ENCODE peak calls at places on chromosomes 4 and X, in five cellular contexts. One of them, this sample, is unnamed. For H3K9me3, the result is how much of the 10 kb centered on the place peaks cover.

GRCh38 chr4:16123356-16124084 is 39.7 kb upstream of the PROM1 start:
- DNase-seq in cardiac muscle cell: no peak
- DNase-seq in suprapubic skin: no peak
- DNase-seq in tibial nerve: no peak
- DNase-seq in CD4-positive, alpha-beta T cell: no peak
- DNase-seq in this sample: no peak

GRCh38 chrX:10119399-10119990 is 37.3 kb upstream of the CLCN4 start:
- DNase-seq in cardiac muscle cell: peak
- DNase-seq in suprapubic skin: no peak
- DNase-seq in tibial nerve: peak
- DNase-seq in CD4-positive, alpha-beta T cell: peak
- DNase-seq in this sample: peak

GRCh38 chr4:25938251-25939186 is 24.5 kb downstream of the SMIM20 start:
- DNase-seq in cardiac muscle cell: peak
- DNase-seq in suprapubic skin: no peak
- DNase-seq in tibial nerve: peak
- DNase-seq in CD4-positive, alpha-beta T cell: no peak
- DNase-seq in this sample: no peak

GRCh38 chr4:34516524-34516923 is 1727.8 kb downstream of the ARAP2 start:
- DNase-seq in cardiac muscle cell: no peak
- DNase-seq in suprapubic skin: no peak
- DNase-seq in tibial nerve: no peak
- DNase-seq in CD4-positive, alpha-beta T cell: no peak
- DNase-seq in this sample: no peak

GRCh38 chr4:174120446-174121142 is 162.9 kb downstream of the FBXO8 start:
- DNase-seq in cardiac muscle cell: peak
- DNase-seq in suprapubic skin: no peak
- DNase-seq in tibial nerve: peak
- DNase-seq in CD4-positive, alpha-beta T cell: no peak
- DNase-seq in this sample: no peak

GRCh38 chrX:13759152-13759718 is 24.7 kb downstream of the OFD1 start:
- DNase-seq in cardiac muscle cell: no peak
- DNase-seq in suprapubic skin: no peak
- DNase-seq in tibial nerve: no peak
- DNase-seq in CD4-positive, alpha-beta T cell: no peak
- DNase-seq in this sample: no peak

GRCh38 chrX:9195199-9195880 is 161.4 kb upstream of the FAM9B start:
- DNase-seq in cardiac muscle cell: no peak
- DNase-seq in suprapubic skin: no peak
- DNase-seq in tibial nerve: no peak
- DNase-seq in CD4-positive, alpha-beta T cell: no peak
- DNase-seq in this sample: no peak

GRCh38 chr4:114512595-114513295 is 85.9 kb upstream of the UGT8 start:
- DNase-seq in cardiac muscle cell: no peak
- DNase-seq in suprapubic skin: no peak
- DNase-seq in tibial nerve: no peak
- DNase-seq in CD4-positive, alpha-beta T cell: no peak
- DNase-seq in this sample: no peak

GRCh38 chr4:48483006-48483776 is at the start of gene SLC10A4:
- DNase-seq in cardiac muscle cell: no peak
- DNase-seq in suprapubic skin: no peak
- DNase-seq in tibial nerve: no peak
- DNase-seq in CD4-positive, alpha-beta T cell: no peak
- DNase-seq in this sample: no peak

GRCh38 chr4:189200346-189200745 is 740.3 kb upstream of the FRG1 start:
- DNase-seq in cardiac muscle cell: no peak
- DNase-seq in suprapubic skin: no peak
- DNase-seq in tibial nerve: no peak
- DNase-seq in CD4-positive, alpha-beta T cell: no peak
- DNase-seq in this sample: no peak

GRCh38 chr4:74659576-74660411 is 134.5 kb downstream of the BTC start:
- DNase-seq in cardiac muscle cell: peak
- DNase-seq in suprapubic skin: no peak
- DNase-seq in tibial nerve: no peak
- DNase-seq in CD4-positive, alpha-beta T cell: no peak
- DNase-seq in this sample: no peak

GRCh38 chr4:168551211-168551610 is 54.4 kb downstream of the PALLD start:
- DNase-seq in cardiac muscle cell: peak
- DNase-seq in suprapubic skin: no peak
- DNase-seq in tibial nerve: no peak
- DNase-seq in CD4-positive, alpha-beta T cell: no peak
- DNase-seq in this sample: no peak

GRCh38 chrX:7351946-7352345 is 204.0 kb upstream of the PUDP start:
- DNase-seq in cardiac muscle cell: no peak
- DNase-seq in suprapubic skin: no peak
- DNase-seq in tibial nerve: no peak
- DNase-seq in CD4-positive, alpha-beta T cell: no peak
- DNase-seq in this sample: no peak

GRCh38 chr4:38387348-38387747 is 276.7 kb upstream of the KLF3 start:
- DNase-seq in cardiac muscle cell: peak
- DNase-seq in suprapubic skin: peak
- DNase-seq in tibial nerve: peak
- DNase-seq in CD4-positive, alpha-beta T cell: no peak
- DNase-seq in this sample: no peak

GRCh38 chr4:127782025-127782274 is 172 bp upstream of the HSPA4L start:
- DNase-seq in cardiac muscle cell: peak
- DNase-seq in suprapubic skin: no peak
- DNase-seq in tibial nerve: peak
- DNase-seq in CD4-positive, alpha-beta T cell: peak
- DNase-seq in this sample: peak

GRCh38 chr4:165560941-165561340 is 182.1 kb downstream of the CPE start:
- DNase-seq in cardiac muscle cell: no peak
- DNase-seq in suprapubic skin: no peak
- DNase-seq in tibial nerve: no peak
- DNase-seq in CD4-positive, alpha-beta T cell: no peak
- DNase-seq in this sample: no peak

GRCh38 chrX:45229348-45229747 is 28.7 kb upstream of the DIPK2B start:
- DNase-seq in cardiac muscle cell: no peak
- DNase-seq in suprapubic skin: no peak
- DNase-seq in tibial nerve: no peak
- DNase-seq in CD4-positive, alpha-beta T cell: no peak
- DNase-seq in this sample: no peak

GRCh38 chr4:118318931-118319330 is 33.9 kb downstream of the PRSS12 start:
- DNase-seq in cardiac muscle cell: no peak
- DNase-seq in suprapubic skin: no peak
- DNase-seq in tibial nerve: no peak
- DNase-seq in CD4-positive, alpha-beta T cell: no peak
- DNase-seq in this sample: no peak

GRCh38 chr4:177118596-177118995 is 191.1 kb upstream of the NEIL3 start:
- DNase-seq in cardiac muscle cell: peak
- DNase-seq in suprapubic skin: no peak
- DNase-seq in tibial nerve: peak
- DNase-seq in CD4-positive, alpha-beta T cell: no peak
- DNase-seq in this sample: no peak

GRCh38 chr4:184961693-184962092 is 56.6 kb upstream of the HELT start:
- DNase-seq in cardiac muscle cell: no peak
- DNase-seq in suprapubic skin: no peak
- DNase-seq in tibial nerve: no peak
- DNase-seq in CD4-positive, alpha-beta T cell: no peak
- DNase-seq in this sample: no peak

GRCh38 chr4:81039351-81040174 is 9.1 kb downstream of the BMP3 start:
- DNase-seq in cardiac muscle cell: peak
- DNase-seq in suprapubic skin: no peak
- DNase-seq in tibial nerve: no peak
- DNase-seq in CD4-positive, alpha-beta T cell: no peak
- DNase-seq in this sample: no peak

GRCh38 chr4:81038636-81039350 is 8.3 kb downstream of the BMP3 start:
- DNase-seq in cardiac muscle cell: no peak
- DNase-seq in suprapubic skin: no peak
- DNase-seq in tibial nerve: no peak
- DNase-seq in CD4-positive, alpha-beta T cell: no peak
- DNase-seq in this sample: no peak

GRCh38 chr4:81040175-81040659 is 9.7 kb downstream of the BMP3 start:
- DNase-seq in cardiac muscle cell: peak
- DNase-seq in suprapubic skin: no peak
- DNase-seq in tibial nerve: peak
- DNase-seq in CD4-positive, alpha-beta T cell: no peak
- DNase-seq in this sample: no peak

DNA sequence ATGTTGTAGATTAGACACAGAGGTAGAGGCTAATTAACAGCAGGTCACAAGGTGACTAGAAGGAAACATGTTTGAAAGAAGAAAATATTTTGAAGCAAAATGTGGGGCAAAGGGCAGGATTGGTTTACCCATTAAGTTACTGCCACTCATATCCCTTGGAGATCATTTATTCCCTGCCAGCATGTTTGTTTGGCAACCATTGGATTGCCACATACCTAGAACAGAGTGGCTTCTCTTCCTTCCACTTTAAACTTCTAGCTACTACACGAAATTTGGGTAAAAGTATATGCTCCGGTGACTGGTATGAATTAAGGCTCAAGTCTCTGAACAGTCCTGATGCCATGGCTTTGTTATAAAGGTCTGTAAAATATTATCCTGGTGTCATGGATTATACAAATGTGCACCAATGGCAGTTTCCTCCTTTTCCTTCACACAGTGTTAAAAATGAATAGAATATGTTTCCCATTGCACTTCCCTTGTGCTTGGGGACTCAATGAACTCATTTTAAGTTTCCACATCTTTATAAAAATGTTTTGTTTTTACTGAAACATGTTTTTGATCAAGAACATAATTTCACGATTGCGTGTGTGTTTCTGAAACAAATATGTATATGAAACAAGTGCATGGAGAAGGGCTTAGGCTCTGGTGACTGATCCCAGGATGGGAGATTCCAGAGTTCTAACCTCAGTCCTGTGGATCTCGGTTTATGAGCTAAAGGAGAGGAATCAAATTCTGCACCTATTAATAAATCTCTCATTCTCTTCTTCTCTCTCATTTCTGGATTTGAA is 12.3 kb downstream of the BMP3 start:
- DNase-seq in cardiac muscle cell: no peak
- DNase-seq in suprapubic skin: no peak
- DNase-seq in tibial nerve: no peak
- DNase-seq in CD4-positive, alpha-beta T cell: no peak
- DNase-seq in this sample: no peak
- H3K9me3 ChIP-seq in cardiac muscle cell: under half
- H3K9me3 ChIP-seq in suprapubic skin: under half
- H3K9me3 ChIP-seq in tibial nerve: under half
- H3K9me3 ChIP-seq in CD4-positive, alpha-beta T cell: under half
- H3K9me3 ChIP-seq in this sample: under half

DNA sequence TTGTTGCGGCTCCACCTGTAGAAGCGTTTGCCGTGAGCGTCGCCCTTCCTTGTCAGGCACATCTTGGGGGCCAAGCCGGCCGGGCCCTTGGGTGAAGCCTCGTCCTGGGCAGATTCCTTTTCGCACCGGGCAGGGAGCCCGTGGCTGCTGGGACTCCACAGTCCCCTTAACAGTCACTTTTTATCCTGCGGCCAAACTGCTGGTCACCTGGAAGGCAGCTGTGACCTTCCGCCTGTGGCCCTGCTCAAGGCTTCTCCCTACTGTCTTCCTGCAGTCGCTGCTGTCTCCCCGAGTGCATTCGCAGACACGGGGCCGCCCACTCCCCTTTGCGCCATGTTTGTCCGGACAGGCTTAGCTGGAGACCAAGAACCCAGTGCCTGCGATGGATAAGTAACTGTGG is 55.0 kb downstream of the PCGF3 start:
- DNase-seq in cardiac muscle cell: no peak
- DNase-seq in suprapubic skin: no peak
- DNase-seq in tibial nerve: no peak
- DNase-seq in CD4-positive, alpha-beta T cell: no peak
- DNase-seq in this sample: no peak
- H3K9me3 ChIP-seq in cardiac muscle cell: under half
- H3K9me3 ChIP-seq in suprapubic skin: under half
- H3K9me3 ChIP-seq in tibial nerve: under half
- H3K9me3 ChIP-seq in CD4-positive, alpha-beta T cell: under half
- H3K9me3 ChIP-seq in this sample: under half

DNA sequence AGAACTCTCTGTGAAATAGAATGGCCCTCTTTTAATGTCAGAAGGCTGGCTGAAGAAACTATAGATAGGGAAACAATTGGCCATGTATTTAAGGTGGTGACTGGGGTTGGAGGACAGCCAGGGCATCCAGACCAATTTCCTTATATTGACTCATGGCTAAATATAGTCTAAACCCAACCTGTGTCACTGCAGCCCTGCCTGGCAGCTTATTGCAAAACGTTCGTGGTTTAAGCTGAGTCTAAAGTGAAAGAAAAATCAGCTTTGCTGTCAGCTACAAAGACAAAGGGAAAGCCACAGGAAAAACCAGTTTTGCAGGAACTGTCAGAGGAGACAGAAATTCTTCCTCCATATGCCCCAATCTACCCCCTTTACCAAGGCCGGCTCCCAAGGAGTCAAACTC is 902.8 kb upstream of the NDST4 start:
- DNase-seq in cardiac muscle cell: peak
- DNase-seq in suprapubic skin: no peak
- DNase-seq in tibial nerve: no peak
- DNase-seq in CD4-positive, alpha-beta T cell: no peak
- DNase-seq in this sample: no peak
- H3K9me3 ChIP-seq in cardiac muscle cell: under half
- H3K9me3 ChIP-seq in suprapubic skin: under half
- H3K9me3 ChIP-seq in tibial nerve: under half
- H3K9me3 ChIP-seq in CD4-positive, alpha-beta T cell: half or more
- H3K9me3 ChIP-seq in this sample: under half

GRCh38 chrX:2187352-2188115 is 313.2 kb downstream of the DHRSX start:
- DNase-seq in cardiac muscle cell: no peak
- DNase-seq in suprapubic skin: no peak
- DNase-seq in tibial nerve: no peak
- DNase-seq in CD4-positive, alpha-beta T cell: no peak
- DNase-seq in this sample: no peak
- H3K9me3 ChIP-seq in cardiac muscle cell: under half
- H3K9me3 ChIP-seq in suprapubic skin: under half
- H3K9me3 ChIP-seq in tibial nerve: under half
- H3K9me3 ChIP-seq in CD4-positive, alpha-beta T cell: under half
- H3K9me3 ChIP-seq in this sample: under half

GRCh38 chr4:1626941-1627340 is 57.2 kb downstream of the FAM53A start:
- DNase-seq in cardiac muscle cell: no peak
- DNase-seq in suprapubic skin: no peak
- DNase-seq in tibial nerve: no peak
- DNase-seq in CD4-positive, alpha-beta T cell: no peak
- DNase-seq in this sample: no peak
- H3K9me3 ChIP-seq in cardiac muscle cell: under half
- H3K9me3 ChIP-seq in suprapubic skin: under half
- H3K9me3 ChIP-seq in tibial nerve: under half
- H3K9me3 ChIP-seq in CD4-positive, alpha-beta T cell: under half
- H3K9me3 ChIP-seq in this sample: under half

GRCh38 chr4:79915276-79915675 is 157.8 kb downstream of the ANTXR2 start:
- DNase-seq in cardiac muscle cell: no peak
- DNase-seq in suprapubic skin: no peak
- DNase-seq in tibial nerve: no peak
- DNase-seq in CD4-positive, alpha-beta T cell: no peak
- DNase-seq in this sample: no peak
- H3K9me3 ChIP-seq in cardiac muscle cell: under half
- H3K9me3 ChIP-seq in suprapubic skin: under half
- H3K9me3 ChIP-seq in tibial nerve: under half
- H3K9me3 ChIP-seq in CD4-positive, alpha-beta T cell: under half
- H3K9me3 ChIP-seq in this sample: under half

GRCh38 chr4:110626532-110627153 is 3.8 kb upstream of the PITX2 start:
- DNase-seq in cardiac muscle cell: no peak
- DNase-seq in suprapubic skin: no peak
- DNase-seq in tibial nerve: no peak
- DNase-seq in CD4-positive, alpha-beta T cell: no peak
- DNase-seq in this sample: no peak
- H3K9me3 ChIP-seq in cardiac muscle cell: under half
- H3K9me3 ChIP-seq in suprapubic skin: under half
- H3K9me3 ChIP-seq in tibial nerve: under half
- H3K9me3 ChIP-seq in CD4-positive, alpha-beta T cell: under half
- H3K9me3 ChIP-seq in this sample: under half

GRCh38 chrX:81874807-81875206 is 672.9 kb downstream of the SH3BGRL start:
- DNase-seq in cardiac muscle cell: no peak
- DNase-seq in suprapubic skin: no peak
- DNase-seq in tibial nerve: no peak
- DNase-seq in CD4-positive, alpha-beta T cell: no peak
- DNase-seq in this sample: no peak
- H3K9me3 ChIP-seq in cardiac muscle cell: under half
- H3K9me3 ChIP-seq in suprapubic skin: under half
- H3K9me3 ChIP-seq in tibial nerve: under half
- H3K9me3 ChIP-seq in CD4-positive, alpha-beta T cell: under half
- H3K9me3 ChIP-seq in this sample: under half

GRCh38 chrX:2342878-2343277 is 157.9 kb downstream of the DHRSX start:
- DNase-seq in cardiac muscle cell: peak
- DNase-seq in suprapubic skin: no peak
- DNase-seq in tibial nerve: no peak
- DNase-seq in CD4-positive, alpha-beta T cell: no peak
- DNase-seq in this sample: no peak
- H3K9me3 ChIP-seq in cardiac muscle cell: under half
- H3K9me3 ChIP-seq in suprapubic skin: under half
- H3K9me3 ChIP-seq in tibial nerve: under half
- H3K9me3 ChIP-seq in CD4-positive, alpha-beta T cell: under half
- H3K9me3 ChIP-seq in this sample: under half

This sample was measured in T-helper 17 cell.